ENCODE peak calls at places on chromosomes 6 and 20, in eight cellular contexts. C is CD8-positive, alpha-beta T cell; I is Peyer's patch; O is naive thymus-derived CD4-positive, alpha-beta T cell; M is DND-41; P is effector memory CD4-positive, alpha-beta T cell; R is left ventricle myocardium inferior; X is psoas muscle. H is an unnamed sample.

GRCh38 chr6:14079433-14079832 is 38.1 kb upstream of the CD83 start:
- DNase-seq in C (no peak), I (no peak), O (no peak), M (no peak), P (no peak), R (peak; percentile 47), X (no peak), H (no peak)

GRCh38 chr6:5401845-5402738 is 140.8 kb downstream of the FARS2 start:
- DNase-seq in C (no peak), I (no peak), O (no peak), M (no peak), P (no peak), R (no peak), X (no peak), H (no peak)

GRCh38 chr6:29968130-29968529 is 25.8 kb downstream of the HLA-A start:
- DNase-seq in C (no peak), I (no peak), O (no peak), M (no peak), P (no peak), R (no peak), X (no peak), H (no peak)

GRCh38 chr6:118650500-118651281 is 700 bp downstream of the CEP85L start:
- DNase-seq in C (peak; percentile 21), I (peak; percentile 59), O (peak; percentile 46), M (peak; percentile 55), P (peak; percentile 27), R (peak; percentile 53), X (peak; percentile 55), H (peak; percentile 50)

GRCh38 chr6:39566381-39566934 is 158.8 kb downstream of the KIF6 start:
- DNase-seq in C (no peak), I (no peak), O (no peak), M (no peak), P (no peak), R (no peak), X (no peak), H (no peak)

GRCh38 chr20:4711511-4711910 is 10.2 kb upstream of the PRND start:
- DNase-seq in C (no peak), I (no peak), O (no peak), M (peak; percentile 61), P (no peak), R (no peak), X (no peak), H (no peak)

GRCh38 chr6:107540465-107540857 is 50.5 kb downstream of the SOBP start:
- DNase-seq in C (no peak), I (no peak), O (no peak), M (no peak), P (no peak), R (no peak), X (no peak), H (no peak)

GRCh38 chr6:42239333-42239732 is 21.7 kb upstream of the MRPS10 start:
- DNase-seq in C (no peak), I (no peak), O (no peak), M (no peak), P (no peak), R (no peak), X (no peak), H (no peak)

GRCh38 chr6:98992494-98992893 is 44.7 kb upstream of the FBXL4 start:
- DNase-seq in C (no peak), I (no peak), O (no peak), M (no peak), P (no peak), R (no peak), X (no peak), H (no peak)

GRCh38 chr20:10240655-10241054 is 22.0 kb downstream of the SNAP25 start:
- DNase-seq in C (no peak), I (no peak), O (no peak), M (no peak), P (no peak), R (no peak), X (no peak), H (no peak)

GRCh38 chr6:36961441-36962430 is 7.2 kb downstream of the PI16 start:
- DNase-seq in C (no peak), I (peak; percentile 44), O (no peak), M (no peak), P (no peak), R (no peak), X (no peak), H (no peak)

GRCh38 chr6:100257661-100258395 is 206.9 kb downstream of the SIM1 start:
- DNase-seq in C (no peak), I (no peak), O (no peak), M (no peak), P (no peak), R (no peak), X (no peak), H (no peak)

GRCh38 chr20:34549929-34550305 is 8.6 kb upstream of the MAP1LC3A start:
- DNase-seq in C (no peak), I (no peak), O (no peak), M (no peak), P (no peak), R (no peak), X (no peak), H (no peak)

GRCh38 chr20:48638546-48638945 is 189.3 kb downstream of the PREX1 start:
- DNase-seq in C (no peak), I (no peak), O (no peak), M (no peak), P (no peak), R (no peak), X (no peak), H (no peak)

DNA sequence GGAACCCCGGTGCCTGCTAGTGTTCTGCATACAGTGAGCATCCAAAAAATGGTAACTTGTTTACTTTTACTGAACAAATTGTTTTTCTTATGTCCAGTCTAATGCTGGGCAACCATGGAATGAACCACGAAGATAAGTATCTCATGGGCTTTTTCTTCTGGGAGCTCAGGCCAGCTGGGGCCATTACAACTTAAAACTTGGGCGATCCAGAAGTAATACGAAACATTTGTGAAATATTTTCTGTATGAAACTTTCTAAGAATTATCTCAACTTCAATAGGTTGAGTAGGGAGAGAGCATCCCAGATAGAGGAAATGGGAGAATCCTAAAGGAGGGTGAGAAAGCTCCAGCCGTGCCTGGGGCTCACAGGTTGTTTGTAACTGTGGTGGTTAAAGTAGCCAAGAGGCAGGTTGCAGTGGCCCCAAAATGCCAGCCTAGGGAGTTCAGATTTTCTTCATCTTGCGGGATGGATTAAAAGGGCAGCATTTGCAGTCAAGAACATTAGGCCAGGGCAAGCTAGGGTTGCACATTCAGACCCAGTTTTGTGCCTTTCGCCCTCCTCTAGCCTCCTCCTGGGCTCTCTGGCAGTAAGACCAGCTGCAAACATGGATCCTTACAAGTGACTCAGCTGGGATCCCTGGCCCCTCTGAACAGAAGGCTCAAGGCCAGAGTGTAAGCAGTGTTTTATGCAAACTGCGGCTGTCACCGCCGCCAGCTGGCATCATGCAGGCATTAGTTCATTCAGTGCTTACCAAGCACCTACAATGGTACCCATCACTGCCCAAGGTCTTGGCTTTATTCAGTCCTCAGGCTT is 41.5 kb downstream of the ELMO2 start:
- DNase-seq in C (no peak), I (no peak), O (no peak), M (no peak), P (no peak), R (no peak), X (no peak), H (no peak)
- H3K4me3 ChIP-seq in C (peak overlapping the region; percentile 89), I (peak overlapping the region; percentile 80), O (peak overlapping the region; percentile 95), M (peak overlapping the region; percentile 99), P (peak overlapping the region; percentile 96), R (peak overlapping the region; percentile 93), X (peak overlapping the region; percentile 98), H (peak overlapping the region; percentile 82)

GRCh38 chr20:50276119-50277063 is 85.8 kb downstream of the CEBPB start:
- DNase-seq in C (no peak), I (no peak), O (no peak), M (no peak), P (no peak), R (no peak), X (no peak), H (no peak)
- H3K4me1 ChIP-seq in C (no peaks in the 10 kb centered on the region), I (no peaks in the 10 kb centered on the region), O (no peaks in the 10 kb centered on the region), M (no peaks in the 10 kb centered on the region), P (no peaks in the 10 kb centered on the region), R (peaks cover 32% of the 10 kb centered on the region), X (peaks cover 44% of the 10 kb centered on the region), H (no peaks in the 10 kb centered on the region)

DNA sequence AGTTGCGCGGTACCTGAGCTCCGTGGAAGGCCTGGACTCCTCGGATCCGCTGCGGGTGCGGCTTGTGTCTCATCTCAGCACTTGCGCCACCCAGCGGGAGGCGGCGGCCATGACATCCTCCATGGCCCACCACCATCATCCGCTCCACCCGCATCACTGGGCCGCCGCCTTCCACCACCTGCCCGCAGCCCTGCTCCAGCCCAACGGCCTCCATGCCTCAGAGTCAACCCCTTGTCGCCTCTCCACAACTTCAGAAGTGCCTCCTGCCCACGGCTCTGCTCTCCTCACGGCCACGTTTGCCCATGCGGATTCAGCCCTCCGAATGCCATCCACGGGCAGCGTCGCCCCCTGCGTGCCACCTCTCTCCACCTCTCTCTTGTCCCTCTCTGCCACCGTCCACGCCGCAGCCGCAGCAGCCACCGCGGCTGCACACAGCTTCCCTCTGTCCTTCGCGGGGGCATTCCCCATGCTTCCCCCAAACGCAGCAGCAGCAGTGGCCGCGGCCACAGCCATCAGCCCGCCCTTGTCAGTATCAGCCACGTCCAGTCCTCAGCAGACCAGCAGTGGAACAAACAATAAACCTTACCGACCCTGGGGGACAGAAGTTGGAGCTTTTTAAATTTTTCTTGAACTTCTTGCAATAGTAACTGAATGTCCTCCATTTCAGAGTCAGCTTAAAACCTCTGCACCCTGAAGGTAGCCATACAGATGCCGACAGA is 9.9 kb downstream of the HEY2 start:
- DNase-seq in C (no peak), I (no peak), O (no peak), M (no peak), P (no peak), R (peak; percentile 57), X (no peak), H (no peak)
- H3K9me3 ChIP-seq in C (no peaks in the 10 kb centered on the region), I (no peaks in the 10 kb centered on the region), O (no peaks in the 10 kb centered on the region), M (no peaks in the 10 kb centered on the region), P (no peaks in the 10 kb centered on the region), R (no peaks in the 10 kb centered on the region), X (no peaks in the 10 kb centered on the region), H (no peaks in the 10 kb centered on the region)

GRCh38 chr6:44737829-44738528 is 350.5 kb downstream of the CDC5L start:
- DNase-seq in C (no peak), I (no peak), O (no peak), M (no peak), P (no peak), R (no peak), X (no peak), H (no peak)

GRCh38 chr6:44735631-44735963 is 348.1 kb downstream of the CDC5L start:
- DNase-seq in C (no peak), I (no peak), O (no peak), M (no peak), P (no peak), R (no peak), X (no peak), H (no peak)

GRCh38 chr6:44739163-44739562 is 351.7 kb downstream of the CDC5L start:
- DNase-seq in C (no peak), I (no peak), O (no peak), M (no peak), P (no peak), R (no peak), X (no peak), H (no peak)

GRCh38 chr6:44738652-44739141 is 351.2 kb downstream of the CDC5L start:
- DNase-seq in C (no peak), I (no peak), O (no peak), M (no peak), P (no peak), R (no peak), X (peak; percentile 37), H (no peak)

DNA sequence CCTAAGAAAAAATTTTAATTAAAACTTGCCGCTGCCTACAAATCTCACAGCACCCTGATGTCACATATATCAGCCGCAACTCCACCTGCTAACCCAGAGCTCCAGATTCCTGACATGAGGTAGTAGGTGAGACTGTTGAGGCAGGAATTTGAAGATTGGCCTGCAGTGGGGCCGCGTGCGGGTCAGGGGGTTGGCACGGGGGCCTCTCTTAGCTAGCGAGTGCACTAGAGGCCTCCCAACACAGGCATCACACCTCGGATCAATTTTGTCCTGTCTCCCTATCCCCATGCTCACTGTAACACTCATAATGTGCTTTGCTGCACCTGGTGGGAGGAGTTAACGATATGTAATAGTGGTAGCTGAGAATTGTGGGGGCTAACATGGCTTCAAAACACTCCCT is 349.8 kb downstream of the CDC5L start:
- DNase-seq in C (no peak), I (no peak), O (no peak), M (no peak), P (no peak), R (no peak), X (no peak), H (no peak)
- H3K4me3 ChIP-seq in C (no peak overlapping the region), I (no peak overlapping the region), O (no peak overlapping the region), M (no peak overlapping the region), P (no peak overlapping the region), R (no peak overlapping the region), X (no peak overlapping the region), H (no peak overlapping the region)

H was measured in CD8-positive, alpha-beta memory T cell.